ENCODE peak calls at places on chromosome 9, in six cellular contexts. C is colonic mucosa, L is sigmoid colon, B is breast epithelium, V is A549, G is body of pancreas. X is an unnamed sample.

GRCh38 chr9:14136047-14136446 is 177.9 kb downstream of the NFIB start:
- DNase-seq in C (no peak), L (no peak), B (no peak), V (no peak), G (no peak), X (no peak)

GRCh38 chr9:120212853-120213200 is 367.1 kb downstream of the CDK5RAP2 start:
- DNase-seq in C (no peak), L (no peak), B (no peak), V (no peak), G (no peak), X (no peak)

GRCh38 chr9:136923881-136924280 is 20.7 kb downstream of the FBXW5 start:
- DNase-seq in C (no peak), L (no peak), B (no peak), V (no peak), G (no peak), X (no peak)

GRCh38 chr9:126366366-126367011 is 39.9 kb downstream of the MVB12B start:
- DNase-seq in C (peak; percentile 63), L (peak; percentile 78), B (no peak), V (no peak), G (no peak), X (no peak)

GRCh38 chr9:89444212-89444611 is 53.7 kb downstream of the SEMA4D start:
- DNase-seq in C (no peak), L (no peak), B (no peak), V (no peak), G (no peak), X (no peak)

GRCh38 chr9:70389642-70390266 is 24.7 kb downstream of the KLF9 start:
- DNase-seq in C (no peak), L (no peak), B (no peak), V (no peak), G (no peak), X (no peak)

GRCh38 chr9:105157178-105157583 is 87.3 kb upstream of the SLC44A1 start:
- DNase-seq in C (peak; percentile 42), L (peak; percentile 95), B (no peak), V (peak; percentile 80), G (peak; percentile 43), X (peak; percentile 59)

GRCh38 chr9:137672907-137673791 is 54.3 kb downstream of the EHMT1 start:
- DNase-seq in C (peak; percentile 47), L (peak; percentile 71), B (no peak), V (peak; percentile 67), G (peak; percentile 40), X (peak; percentile 78)

GRCh38 chr9:14250779-14251145 is 63.2 kb downstream of the NFIB start:
- DNase-seq in C (no peak), L (no peak), B (no peak), V (no peak), G (no peak), X (no peak)

GRCh38 chr9:85610074-85610855 is 131.5 kb downstream of the AGTPBP1 start:
- DNase-seq in C (peak; percentile 38), L (no peak), B (no peak), V (peak; percentile 78), G (no peak), X (peak; percentile 75)

GRCh38 chr9:124450241-124450924 is at the start of gene ADGRD2:
- DNase-seq in C (no peak), L (no peak), B (peak; percentile 53), V (no peak), G (peak; percentile 27), X (peak; percentile 48)

GRCh38 chr9:5890641-5891040 is at the start of gene MLANA:
- DNase-seq in C (no peak), L (no peak), B (no peak), V (no peak), G (no peak), X (no peak)

GRCh38 chr9:99072040-99072394 is 32.9 kb upstream of the TGFBR1 start:
- DNase-seq in C (no peak), L (no peak), B (no peak), V (no peak), G (no peak), X (no peak)

GRCh38 chr9:135516132-135516860 is 4.9 kb upstream of the LCN1 start:
- DNase-seq in C (no peak), L (peak; percentile 41), B (no peak), V (no peak), G (no peak), X (peak; percentile 25)

GRCh38 chr9:128863647-128864046 is 18.1 kb downstream of the KYAT1 start:
- DNase-seq in C (peak; percentile 77), L (peak; percentile 88), B (peak; percentile 77), V (peak; percentile 78), G (peak; percentile 81), X (peak; percentile 69)

GRCh38 chr9:101465330-101465915 is 29.8 kb upstream of the ALDOB start:
- DNase-seq in C (peak; percentile 85), L (no peak), B (no peak), V (peak; percentile 36), G (peak; percentile 52), X (peak; percentile 85)

GRCh38 chr9:32742296-32742695 is 41.0 kb upstream of the TMEM215 start:
- DNase-seq in C (no peak), L (no peak), B (no peak), V (no peak), G (no peak), X (peak; percentile 15)

GRCh38 chr9:110579763-110580255 is 268 bp upstream of the SVEP1 start:
- DNase-seq in C (no peak), L (peak; percentile 79), B (no peak), V (peak; percentile 16), G (no peak), X (peak; percentile 46)

GRCh38 chr9:120925535-120926396 is 830 bp downstream of the TRAF1 start:
- DNase-seq in C (no peak), L (peak; percentile 57), B (no peak), V (peak; percentile 69), G (no peak), X (no peak)

GRCh38 chr9:15936316-15936869 is 383.6 kb downstream of the CCDC171 start:
- DNase-seq in C (no peak), L (no peak), B (no peak), V (no peak), G (no peak), X (peak; percentile 10)

GRCh38 chr9:136799079-136799853 is 3.1 kb downstream of the CCDC183 start:
- DNase-seq in C (peak; percentile 88), L (no peak), B (peak; percentile 84), V (no peak), G (peak; percentile 75), X (no peak)

GRCh38 chr9:19493174-19493811 is 84.5 kb downstream of the ACER2 start:
- DNase-seq in C (peak; percentile 34), L (no peak), B (no peak), V (peak; percentile 62), G (peak; percentile 42), X (peak; percentile 44)

GRCh38 chr9:133184971-133185370 is 21.3 kb upstream of the GBGT1 start:
- DNase-seq in C (peak; percentile 55), L (peak; percentile 69), B (no peak), V (peak; percentile 71), G (peak; percentile 38), X (peak; percentile 90)

GRCh38 chr9:806285-807156 is 35.0 kb upstream of the DMRT1 start:
- DNase-seq in C (no peak), L (no peak), B (no peak), V (peak; percentile 48), G (no peak), X (peak; percentile 45)

GRCh38 chr9:21993893-21994525 is at the start of gene CDKN2A:
- DNase-seq in C (peak; percentile 63), L (no peak), B (no peak), V (no peak), G (no peak), X (no peak)

GRCh38 chr9:129910628-129911567 is 75.6 kb downstream of the USP20 start:
- DNase-seq in C (no peak), L (no peak), B (no peak), V (peak; percentile 60), G (no peak), X (peak; percentile 58)

GRCh38 chr9:75083188-75083976 is 4.6 kb downstream of the NMRK1 start:
- DNase-seq in C (peak; percentile 76), L (no peak), B (no peak), V (no peak), G (peak; percentile 53), X (no peak)

GRCh38 chr9:118331622-118332045 is 627.4 kb downstream of the TLR4 start:
- DNase-seq in C (no peak), L (no peak), B (no peak), V (peak; percentile 38), G (no peak), X (no peak)

GRCh38 chr9:127531676-127532075 is 80.4 kb downstream of the LRSAM1 start:
- DNase-seq in C (no peak), L (no peak), B (no peak), V (no peak), G (no peak), X (no peak)

GRCh38 chr9:127776195-127776918 is 2.1 kb downstream of the SH2D3C start:
- DNase-seq in C (peak; percentile 52), L (no peak), B (no peak), V (no peak), G (no peak), X (peak; percentile 50)

GRCh38 chr9:127989094-127989493 is 8.3 kb upstream of the EEIG1 start:
- DNase-seq in C (peak; percentile 40), L (no peak), B (no peak), V (no peak), G (peak; percentile 18), X (no peak)

GRCh38 chr9:78292716-78293497 is 4.0 kb upstream of the PSAT1 start:
- DNase-seq in C (no peak), L (no peak), B (no peak), V (no peak), G (no peak), X (no peak)

GRCh38 chr9:109745335-109746283 is 34.4 kb upstream of the PALM2AKAP2 start:
- DNase-seq in C (peak; percentile 54), L (peak; percentile 94), B (no peak), V (no peak), G (no peak), X (peak; percentile 44)

GRCh38 chr9:116760636-116761035 is 73.5 kb downstream of the TRIM32 start:
- DNase-seq in C (no peak), L (no peak), B (no peak), V (no peak), G (no peak), X (peak; percentile 67)
- H3K27ac ChIP-seq in C (no peak overlapping the region), L (no peak overlapping the region), B (no peak overlapping the region), V (no peak overlapping the region), G (no peak overlapping the region), X (no peak overlapping the region)

GRCh38 chr9:25225938-25226760 is 452.1 kb downstream of the TUSC1 start:
- DNase-seq in C (no peak), L (no peak), B (no peak), V (no peak), G (no peak), X (no peak)

GRCh38 chr9:25224309-25224708 is 453.9 kb downstream of the TUSC1 start:
- DNase-seq in C (no peak), L (no peak), B (no peak), V (no peak), G (no peak), X (no peak)

GRCh38 chr9:25226901-25227686 is 451.1 kb downstream of the TUSC1 start:
- DNase-seq in C (no peak), L (no peak), B (no peak), V (no peak), G (no peak), X (no peak)
- H3K27ac ChIP-seq in C (no peak overlapping the region), L (no peak overlapping the region), B (no peak overlapping the region), V (no peak overlapping the region), G (no peak overlapping the region), X (no peak overlapping the region)

GRCh38 chr9:134381262-134381661 is 55.0 kb downstream of the RXRA start:
- DNase-seq in C (no peak), L (no peak), B (no peak), V (no peak), G (no peak), X (no peak)
- H3K27ac ChIP-seq in C (no peak overlapping the region), L (no peak overlapping the region), B (peak overlapping the region; percentile 38), V (peak overlapping the region; percentile 97), G (peak overlapping the region; percentile 93), X (no peak overlapping the region)

GRCh38 chr9:92350129-92350739 is 24.5 kb downstream of the CENPP start:
- DNase-seq in C (no peak), L (no peak), B (no peak), V (no peak), G (no peak), X (peak; percentile 13)
- H3K27ac ChIP-seq in C (peak overlapping the region; percentile 53), L (peak overlapping the region; percentile 63), B (peak overlapping the region; percentile 78), V (no peak overlapping the region), G (no peak overlapping the region), X (peak overlapping the region; percentile 8)

X was measured in A673.